ENCODE peak calls at places on chromosomes 16 and 17, in four cellular contexts. D is transverse colon, A is heart left ventricle, I is kidney. S is an unnamed sample.
A peak's percentile ranks its signal among the peaks of the same experiment; 100 is the strongest.

GRCh38 chr17:71726320-71726719 is 394.5 kb upstream of the SOX9 start:
- DNase-seq in D (no peak), A (no peak), I (no peak), S (no peak)

GRCh38 chr17:48294989-48295892 is 134.8 kb downstream of the SKAP1 start:
- DNase-seq in D (no peak), A (no peak), I (no peak), S (no peak)

GRCh38 chr17:80130992-80131391 is 15.9 kb downstream of the EIF4A3 start:
- DNase-seq in D (no peak), A (no peak), I (no peak), S (no peak)

GRCh38 chr17:67733371-67733770 is 15.6 kb downstream of the NOL11 start:
- DNase-seq in D (no peak), A (no peak), I (no peak), S (no peak)

GRCh38 chr16:68985855-68986254 is 119.6 kb upstream of the HAS3 start:
- DNase-seq in D (no peak), A (no peak), I (no peak), S (no peak)

GRCh38 chr16:71568541-71568940 is 8.4 kb downstream of the TAT start:
- DNase-seq in D (no peak), A (no peak), I (no peak), S (peak; percentile 41)

GRCh38 chr17:41734949-41735313 is 488 bp upstream of the HAP1 start:
- DNase-seq in D (no peak), A (no peak), I (no peak), S (no peak)

GRCh38 chr16:19085679-19086200 is 18.3 kb downstream of the COQ7 start:
- DNase-seq in D (peak; percentile 64), A (no peak), I (no peak), S (peak; percentile 18)

GRCh38 chr17:48795444-48796162 is 21.4 kb downstream of the TTLL6 start:
- DNase-seq in D (peak; percentile 45), A (no peak), I (no peak), S (peak; percentile 48)

GRCh38 chr17:57988301-57989010 is 402 bp upstream of the VEZF1 start:
- DNase-seq in D (peak; percentile 77), A (peak; percentile 78), I (peak; percentile 93), S (peak; percentile 76)

GRCh38 chr16:78505544-78506371 is 406.3 kb downstream of the WWOX start:
- DNase-seq in D (peak; percentile 30), A (peak; percentile 78), I (peak; percentile 95), S (peak; percentile 52)

GRCh38 chr16:62596101-62596500 is 559.9 kb upstream of the CDH8 start:
- DNase-seq in D (no peak), A (no peak), I (no peak), S (no peak)
- TF ChIP-seq CTCF in D (no peak), A (no peak), I (no peak), S (no peak)

DNA sequence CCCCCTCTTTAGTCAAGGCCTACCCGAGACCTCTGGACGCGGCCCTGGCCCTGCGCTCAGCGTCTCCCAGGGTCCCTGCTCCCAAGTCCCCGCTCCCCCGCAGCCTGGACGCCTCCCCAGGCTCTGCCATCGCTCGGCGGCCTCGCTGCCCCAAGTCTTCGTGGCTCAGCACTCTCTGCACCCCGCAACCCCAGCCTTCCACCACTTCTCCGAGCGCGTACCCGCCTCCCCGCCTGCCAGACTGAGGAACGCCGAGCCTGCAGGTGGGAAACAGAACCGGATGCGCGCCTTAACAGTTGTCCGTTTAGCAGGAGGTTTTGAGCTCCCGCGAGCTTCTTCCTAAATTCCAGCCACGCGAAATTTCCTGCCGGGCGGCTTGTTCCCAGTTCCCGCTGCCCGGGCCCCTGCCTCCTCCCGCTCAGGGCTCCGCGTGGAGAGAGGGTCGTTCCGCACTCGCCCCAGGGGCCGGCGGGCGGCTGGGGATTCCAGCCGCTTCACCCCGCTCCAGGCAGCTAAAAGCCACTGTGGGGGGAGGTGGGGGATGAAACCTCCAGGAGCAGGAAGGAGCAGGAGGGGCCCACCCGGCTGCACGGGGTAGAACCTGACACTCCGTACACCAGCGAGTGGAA is 87.7 kb downstream of the KCNJ12 start:
- DNase-seq in D (no peak), A (no peak), I (peak; percentile 51), S (no peak)
- H3K4me3 ChIP-seq in D (no peak overlapping the region), A (peak overlapping the region; percentile 16), I (no peak overlapping the region), S (no peak overlapping the region)

GRCh38 chr17:4960279-4960922 is 7.2 kb downstream of the SPAG7 start:
- DNase-seq in D (no peak), A (no peak), I (no peak), S (no peak)

GRCh38 chr17:4956493-4957061 is 5.7 kb downstream of the ENO3 start:
- DNase-seq in D (no peak), A (no peak), I (no peak), S (peak; percentile 39)

GRCh38 chr17:4959261-4959965 is 8.2 kb downstream of the SPAG7 start:
- DNase-seq in D (no peak), A (no peak), I (no peak), S (no peak)

GRCh38 chr17:4955091-4955490 is 4.2 kb downstream of the ENO3 start:
- DNase-seq in D (no peak), A (no peak), I (no peak), S (no peak)

DNA sequence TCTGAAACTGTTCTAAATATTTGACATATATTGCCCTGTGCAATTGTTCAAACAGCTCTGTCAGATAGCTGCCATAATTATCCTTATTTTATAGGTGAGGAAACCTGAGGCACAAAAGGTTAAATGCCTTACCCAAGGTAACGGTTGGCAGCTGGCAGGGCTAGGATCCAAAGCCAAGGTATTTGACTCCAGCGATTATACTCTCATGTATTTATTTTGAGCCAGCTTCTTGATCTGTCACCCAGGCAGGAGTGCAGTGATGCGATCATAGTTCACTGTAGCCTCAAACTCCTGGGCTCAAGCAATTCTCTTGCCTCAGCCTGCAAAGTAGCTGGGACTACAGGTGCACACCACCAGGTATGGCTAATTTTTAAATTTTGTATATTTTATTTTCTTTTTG is 7.2 kb downstream of the ENO3 start:
- DNase-seq in D (no peak), A (no peak), I (no peak), S (no peak)
- H3K27ac ChIP-seq in D (no peak overlapping the region), A (peak overlapping the region; percentile 30), I (no peak overlapping the region), S (no peak overlapping the region)

GRCh38 chr16:53507464-53508180 is 4.6 kb upstream of the AKTIP start:
- DNase-seq in D (no peak), A (no peak), I (no peak), S (no peak)

GRCh38 chr16:53511403-53512280 is 8.6 kb upstream of the AKTIP start:
- DNase-seq in D (no peak), A (no peak), I (no peak), S (peak; percentile 63)

GRCh38 chr16:53509906-53510703 is 7.1 kb upstream of the AKTIP start:
- DNase-seq in D (peak; percentile 63), A (peak; percentile 74), I (peak; percentile 86), S (peak; percentile 69)

GRCh38 chr16:53511084-53511402 is 8.0 kb upstream of the AKTIP start:
- DNase-seq in D (no peak), A (no peak), I (no peak), S (no peak)

GRCh38 chr16:53510704-53511070 is 7.7 kb upstream of the AKTIP start:
- DNase-seq in D (no peak), A (no peak), I (no peak), S (no peak)
- TF ChIP-seq CTCF in D (no peak), A (peak; percentile 9), I (no peak), S (no peak)

GRCh38 chr16:88681709-88682451 is 4.4 kb downstream of the SNAI3 start:
- DNase-seq in D (peak; percentile 82), A (peak; percentile 45), I (peak; percentile 87), S (no peak)
- H3K4me3 ChIP-seq in D (no peak overlapping the region), A (no peak overlapping the region), I (no peak overlapping the region), S (no peak overlapping the region)

GRCh38 chr17:17819561-17819995 is 17.2 kb downstream of the SREBF1 start:
- DNase-seq in D (peak; percentile 85), A (peak; percentile 61), I (no peak), S (peak; percentile 89)
- H3K27ac ChIP-seq in D (peak overlapping the region; percentile 53), A (no peak overlapping the region), I (no peak overlapping the region), S (peak overlapping the region; percentile 25)

S was measured in body of pancreas.